ENCODE peak calls at places on chromosome 18, in eight cellular contexts. T is H4, D is T-cell, K is globus pallidus, Q is right atrium auricular region, O is NCI-H1092 treated with DMSO at 0.1 percent for 48 hours, Y is choroid plexus epithelial cell, S is COR-L47. A is an unnamed sample.

GRCh38 chr18:12336251-12336650 is 28.2 kb downstream of the TUBB6 start:
- DNase-seq in T (no peak), D (no peak), K (no peak), Q (no peak), O (no peak), Y (no peak), S (no peak), A (peak; percentile 49)

GRCh38 chr18:70046796-70047195 is 99.1 kb upstream of the CD226 start:
- DNase-seq in T (no peak), D (no peak), K (no peak), Q (no peak), O (no peak), Y (no peak), S (no peak), A (no peak)

GRCh38 chr18:40832362-40832761 is 1122.7 kb upstream of the PIK3C3 start:
- DNase-seq in T (peak; percentile 43), D (no peak), K (no peak), Q (no peak), O (no peak), Y (peak; percentile 75), S (no peak), A (no peak)

GRCh38 chr18:79947054-79947755 is 4.2 kb downstream of the SLC66A2 start:
- DNase-seq in T (no peak), D (no peak), K (no peak), Q (no peak), O (no peak), Y (no peak), S (no peak), A (no peak)

GRCh38 chr18:47932603-47933002 is 2.1 kb upstream of the SMAD2 start:
- DNase-seq in T (no peak), D (no peak), K (no peak), Q (no peak), O (no peak), Y (no peak), S (no peak), A (no peak)

GRCh38 chr18:45657357-45658335 is 42.4 kb downstream of the SLC14A2 start:
- DNase-seq in T (no peak), D (no peak), K (no peak), Q (no peak), O (no peak), Y (peak; percentile 16), S (no peak), A (no peak)

GRCh38 chr18:74451148-74451547 is 6.0 kb downstream of the DIPK1C start:
- DNase-seq in T (no peak), D (no peak), K (no peak), Q (no peak), O (no peak), Y (no peak), S (no peak), A (no peak)

GRCh38 chr18:46134920-46135675 is 30.9 kb downstream of the HAUS1 start:
- DNase-seq in T (no peak), D (no peak), K (peak; percentile 3), Q (no peak), O (no peak), Y (no peak), S (no peak), A (no peak)

GRCh38 chr18:75176849-75177248 is 32.1 kb downstream of the PTGR3 start:
- DNase-seq in T (no peak), D (no peak), K (no peak), Q (no peak), O (no peak), Y (no peak), S (no peak), A (no peak)

GRCh38 chr18:49025767-49026500 is 75.2 kb upstream of the SMAD7 start:
- DNase-seq in T (no peak), D (no peak), K (no peak), Q (peak; percentile 52), O (no peak), Y (no peak), S (no peak), A (peak; percentile 72)